ENCODE peak calls at places on chromosomes 6 and 20, in seven cellular contexts. A, N, Z, T, X, H and Q are unnamed samples.

GRCh38 chr20:9609892-9610502 is 95.6 kb downstream of the LAMP5 start:
- DNase-seq in A (no peak), N (no peak), Z (peak), T (peak), X (peak), H (peak), Q (peak)

GRCh38 chr6:30684386-30685156 is 1.9 kb downstream of the PPP1R18 start:
- DNase-seq in A (no peak), N (no peak), Z (no peak), T (peak), X (peak), H (peak), Q (peak)

GRCh38 chr20:44123874-44124535 is 63.0 kb downstream of the JPH2 start:
- DNase-seq in A (peak), N (no peak), Z (no peak), T (no peak), X (no peak), H (no peak), Q (no peak)

GRCh38 chr6:166502453-166502852 is 84.0 kb downstream of the RAMACL start:
- DNase-seq in A (no peak), N (no peak), Z (no peak), T (no peak), X (no peak), H (no peak), Q (no peak)

GRCh38 chr20:50285376-50286173 is 94.9 kb downstream of the CEBPB start:
- DNase-seq in A (no peak), N (no peak), Z (no peak), T (no peak), X (no peak), H (no peak), Q (no peak)

GRCh38 chr20:52937701-52938100 is 34.5 kb upstream of the TSHZ2 start:
- DNase-seq in A (no peak), N (no peak), Z (no peak), T (no peak), X (no peak), H (no peak), Q (peak)

GRCh38 chr20:4956200-4956810 is 45.0 kb downstream of the SLC23A2 start:
- DNase-seq in A (no peak), N (no peak), Z (peak), T (no peak), X (peak), H (no peak), Q (peak)

GRCh38 chr6:53391170-53391569 is 42.4 kb upstream of the ELOVL5 start:
- DNase-seq in A (no peak), N (no peak), Z (no peak), T (no peak), X (no peak), H (no peak), Q (no peak)

GRCh38 chr20:45209924-45210323 is 3.1 kb downstream of the SEMG1 start:
- DNase-seq in A (no peak), N (no peak), Z (peak), T (no peak), X (no peak), H (no peak), Q (no peak)

GRCh38 chr6:169725270-169726048 is 1.2 kb upstream of the PHF10 start:
- DNase-seq in A (peak), N (no peak), Z (peak), T (no peak), X (no peak), H (peak), Q (peak)

GRCh38 chr6:31728767-31729514 is at the start of gene DDAH2:
- DNase-seq in A (no peak), N (no peak), Z (no peak), T (no peak), X (no peak), H (no peak), Q (no peak)

GRCh38 chr6:41694815-41695536 is 40.4 kb downstream of the TFEB start:
- DNase-seq in A (no peak), N (no peak), Z (no peak), T (no peak), X (no peak), H (no peak), Q (no peak)